ENCODE peak calls at places on chromosome 13, in nine cellular contexts. One of them, this sample, is unnamed.

GRCh38 chr13:96804186-96804585 is 190.1 kb downstream of the OXGR1 start:
- DNase-seq in H7: no peak
- DNase-seq in stimulated activated CD8-positive, alpha-beta memory T cell treated with anti-CD3 and anti-CD28 coated beads, Interleukin-7, amount 100 ng/mL, for 24 hours: no peak
- DNase-seq in T-helper 9 cell: no peak
- DNase-seq in B cell: no peak
- DNase-seq in activated T-cell treated with anti-CD3 and anti-CD28 coated beads, Interleukin-2, amount 50 U/mL, for 72 hours: no peak
- DNase-seq in skeletal muscle cell: no peak
- DNase-seq in breast epithelium: no peak
- DNase-seq in frontal cortex: no peak
- DNase-seq in this sample: no peak

GRCh38 chr13:49585220-49586157 is at the start of gene RCBTB1:
- DNase-seq in H7: peak
- DNase-seq in stimulated activated CD8-positive, alpha-beta memory T cell treated with anti-CD3 and anti-CD28 coated beads, Interleukin-7, amount 100 ng/mL, for 24 hours: peak
- DNase-seq in T-helper 9 cell: peak
- DNase-seq in B cell: peak
- DNase-seq in activated T-cell treated with anti-CD3 and anti-CD28 coated beads, Interleukin-2, amount 50 U/mL, for 72 hours: peak
- DNase-seq in skeletal muscle cell: no peak
- DNase-seq in breast epithelium: peak
- DNase-seq in frontal cortex: peak
- DNase-seq in this sample: peak

GRCh38 chr13:101449971-101450748 is 2.3 kb upstream of the ITGBL1 start:
- DNase-seq in H7: no peak
- DNase-seq in stimulated activated CD8-positive, alpha-beta memory T cell treated with anti-CD3 and anti-CD28 coated beads, Interleukin-7, amount 100 ng/mL, for 24 hours: no peak
- DNase-seq in T-helper 9 cell: no peak
- DNase-seq in B cell: no peak
- DNase-seq in activated T-cell treated with anti-CD3 and anti-CD28 coated beads, Interleukin-2, amount 50 U/mL, for 72 hours: no peak
- DNase-seq in skeletal muscle cell: peak
- DNase-seq in breast epithelium: peak
- DNase-seq in frontal cortex: no peak
- DNase-seq in this sample: no peak

GRCh38 chr13:36685912-36686311 is 12.1 kb downstream of the SERTM1 start:
- DNase-seq in H7: no peak
- DNase-seq in stimulated activated CD8-positive, alpha-beta memory T cell treated with anti-CD3 and anti-CD28 coated beads, Interleukin-7, amount 100 ng/mL, for 24 hours: no peak
- DNase-seq in T-helper 9 cell: no peak
- DNase-seq in B cell: no peak
- DNase-seq in activated T-cell treated with anti-CD3 and anti-CD28 coated beads, Interleukin-2, amount 50 U/mL, for 72 hours: no peak
- DNase-seq in skeletal muscle cell: peak
- DNase-seq in breast epithelium: no peak
- DNase-seq in frontal cortex: no peak
- DNase-seq in this sample: no peak

GRCh38 chr13:37295046-37295445 is 189.6 kb upstream of the CSNK1A1L start:
- DNase-seq in H7: no peak
- DNase-seq in stimulated activated CD8-positive, alpha-beta memory T cell treated with anti-CD3 and anti-CD28 coated beads, Interleukin-7, amount 100 ng/mL, for 24 hours: no peak
- DNase-seq in T-helper 9 cell: no peak
- DNase-seq in B cell: no peak
- DNase-seq in activated T-cell treated with anti-CD3 and anti-CD28 coated beads, Interleukin-2, amount 50 U/mL, for 72 hours: no peak
- DNase-seq in skeletal muscle cell: peak
- DNase-seq in breast epithelium: no peak
- DNase-seq in frontal cortex: no peak
- DNase-seq in this sample: no peak

GRCh38 chr13:102183509-102184182 is 218.2 kb downstream of the FGF14 start:
- DNase-seq in H7: no peak
- DNase-seq in stimulated activated CD8-positive, alpha-beta memory T cell treated with anti-CD3 and anti-CD28 coated beads, Interleukin-7, amount 100 ng/mL, for 24 hours: no peak
- DNase-seq in T-helper 9 cell: no peak
- DNase-seq in B cell: no peak
- DNase-seq in activated T-cell treated with anti-CD3 and anti-CD28 coated beads, Interleukin-2, amount 50 U/mL, for 72 hours: no peak
- DNase-seq in skeletal muscle cell: peak
- DNase-seq in breast epithelium: no peak
- DNase-seq in frontal cortex: no peak
- DNase-seq in this sample: no peak

GRCh38 chr13:96426160-96426559 is 336.3 kb downstream of the HS6ST3 start:
- DNase-seq in H7: no peak
- DNase-seq in stimulated activated CD8-positive, alpha-beta memory T cell treated with anti-CD3 and anti-CD28 coated beads, Interleukin-7, amount 100 ng/mL, for 24 hours: no peak
- DNase-seq in T-helper 9 cell: no peak
- DNase-seq in B cell: no peak
- DNase-seq in activated T-cell treated with anti-CD3 and anti-CD28 coated beads, Interleukin-2, amount 50 U/mL, for 72 hours: no peak
- DNase-seq in skeletal muscle cell: no peak
- DNase-seq in breast epithelium: no peak
- DNase-seq in frontal cortex: no peak
- DNase-seq in this sample: no peak

GRCh38 chr13:35818577-35819165 is 312.5 kb downstream of the DCLK1 start:
- DNase-seq in H7: peak
- DNase-seq in stimulated activated CD8-positive, alpha-beta memory T cell treated with anti-CD3 and anti-CD28 coated beads, Interleukin-7, amount 100 ng/mL, for 24 hours: no peak
- DNase-seq in T-helper 9 cell: no peak
- DNase-seq in B cell: no peak
- DNase-seq in activated T-cell treated with anti-CD3 and anti-CD28 coated beads, Interleukin-2, amount 50 U/mL, for 72 hours: no peak
- DNase-seq in skeletal muscle cell: no peak
- DNase-seq in breast epithelium: no peak
- DNase-seq in frontal cortex: no peak
- DNase-seq in this sample: peak

GRCh38 chr13:41352935-41353801 is 42.1 kb downstream of the NAA16 start:
- DNase-seq in H7: peak
- DNase-seq in stimulated activated CD8-positive, alpha-beta memory T cell treated with anti-CD3 and anti-CD28 coated beads, Interleukin-7, amount 100 ng/mL, for 24 hours: no peak
- DNase-seq in T-helper 9 cell: peak
- DNase-seq in B cell: peak
- DNase-seq in activated T-cell treated with anti-CD3 and anti-CD28 coated beads, Interleukin-2, amount 50 U/mL, for 72 hours: peak
- DNase-seq in skeletal muscle cell: no peak
- DNase-seq in breast epithelium: no peak
- DNase-seq in frontal cortex: peak
- DNase-seq in this sample: peak

GRCh38 chr13:78102121-78102677 is 183.6 kb upstream of the EDNRB start:
- DNase-seq in H7: no peak
- DNase-seq in stimulated activated CD8-positive, alpha-beta memory T cell treated with anti-CD3 and anti-CD28 coated beads, Interleukin-7, amount 100 ng/mL, for 24 hours: no peak
- DNase-seq in T-helper 9 cell: no peak
- DNase-seq in B cell: no peak
- DNase-seq in activated T-cell treated with anti-CD3 and anti-CD28 coated beads, Interleukin-2, amount 50 U/mL, for 72 hours: no peak
- DNase-seq in skeletal muscle cell: peak
- DNase-seq in breast epithelium: peak
- DNase-seq in frontal cortex: no peak
- DNase-seq in this sample: no peak

GRCh38 chr13:46884531-46884930 is 12.3 kb downstream of the HTR2A start:
- DNase-seq in H7: no peak
- DNase-seq in stimulated activated CD8-positive, alpha-beta memory T cell treated with anti-CD3 and anti-CD28 coated beads, Interleukin-7, amount 100 ng/mL, for 24 hours: no peak
- DNase-seq in T-helper 9 cell: no peak
- DNase-seq in B cell: no peak
- DNase-seq in activated T-cell treated with anti-CD3 and anti-CD28 coated beads, Interleukin-2, amount 50 U/mL, for 72 hours: no peak
- DNase-seq in skeletal muscle cell: no peak
- DNase-seq in breast epithelium: no peak
- DNase-seq in frontal cortex: no peak
- DNase-seq in this sample: no peak

GRCh38 chr13:65985632-65986031 is 1244.5 kb downstream of the PCDH9 start:
- DNase-seq in H7: no peak
- DNase-seq in stimulated activated CD8-positive, alpha-beta memory T cell treated with anti-CD3 and anti-CD28 coated beads, Interleukin-7, amount 100 ng/mL, for 24 hours: no peak
- DNase-seq in T-helper 9 cell: no peak
- DNase-seq in B cell: no peak
- DNase-seq in activated T-cell treated with anti-CD3 and anti-CD28 coated beads, Interleukin-2, amount 50 U/mL, for 72 hours: no peak
- DNase-seq in skeletal muscle cell: no peak
- DNase-seq in breast epithelium: no peak
- DNase-seq in frontal cortex: no peak
- DNase-seq in this sample: no peak

GRCh38 chr13:48892311-48892710 is 83.4 kb upstream of the FNDC3A start:
- DNase-seq in H7: no peak
- DNase-seq in stimulated activated CD8-positive, alpha-beta memory T cell treated with anti-CD3 and anti-CD28 coated beads, Interleukin-7, amount 100 ng/mL, for 24 hours: no peak
- DNase-seq in T-helper 9 cell: no peak
- DNase-seq in B cell: no peak
- DNase-seq in activated T-cell treated with anti-CD3 and anti-CD28 coated beads, Interleukin-2, amount 50 U/mL, for 72 hours: no peak
- DNase-seq in skeletal muscle cell: peak
- DNase-seq in breast epithelium: no peak
- DNase-seq in frontal cortex: peak
- DNase-seq in this sample: no peak

GRCh38 chr13:106471957-106472543 is 63.4 kb downstream of the EFNB2 start:
- DNase-seq in H7: peak
- DNase-seq in stimulated activated CD8-positive, alpha-beta memory T cell treated with anti-CD3 and anti-CD28 coated beads, Interleukin-7, amount 100 ng/mL, for 24 hours: no peak
- DNase-seq in T-helper 9 cell: no peak
- DNase-seq in B cell: no peak
- DNase-seq in activated T-cell treated with anti-CD3 and anti-CD28 coated beads, Interleukin-2, amount 50 U/mL, for 72 hours: no peak
- DNase-seq in skeletal muscle cell: peak
- DNase-seq in breast epithelium: no peak
- DNase-seq in frontal cortex: peak
- DNase-seq in this sample: no peak

GRCh38 chr13:92573467-92574057 is 653.0 kb upstream of the GPC6 start:
- DNase-seq in H7: peak
- DNase-seq in stimulated activated CD8-positive, alpha-beta memory T cell treated with anti-CD3 and anti-CD28 coated beads, Interleukin-7, amount 100 ng/mL, for 24 hours: no peak
- DNase-seq in T-helper 9 cell: no peak
- DNase-seq in B cell: no peak
- DNase-seq in activated T-cell treated with anti-CD3 and anti-CD28 coated beads, Interleukin-2, amount 50 U/mL, for 72 hours: no peak
- DNase-seq in skeletal muscle cell: no peak
- DNase-seq in breast epithelium: no peak
- DNase-seq in frontal cortex: no peak
- DNase-seq in this sample: no peak